ENCODE peak calls at places on chromosomes 16 and 17, in eight cellular contexts. M is HL-60, L is fibroblast of lung, O is HT-29, H is HFFc6, N is aorta, B is NCI-H1048, U is left cardiac atrium. G is an unnamed sample.

GRCh38 chr16:75460441-75460840 is 4.0 kb downstream of the TMEM170A start:
- DNase-seq in L (no peak), O (no peak), H (peak), M (no peak), N (no peak), U (no peak), B (no peak), G (no peak)

GRCh38 chr17:4751925-4752324 is 12.2 kb upstream of the CXCL16 start:
- DNase-seq in B (no peak), U (no peak), O (no peak), N (no peak), L (no peak), H (no peak), M (no peak), G (no peak)

GRCh38 chr16:70684146-70685060 is 1.4 kb downstream of the MTSS2 start:
- DNase-seq in O (no peak), H (no peak), B (no peak), N (peak), L (no peak), M (no peak), U (no peak), G (peak)

GRCh38 chr17:81241648-81242420 is 2.7 kb downstream of the NDUFAF8 start:
- DNase-seq in B (no peak), M (peak), N (no peak), H (no peak), O (peak), L (peak), U (no peak), G (no peak)

GRCh38 chr16:66335704-66336329 is 30.7 kb upstream of the CDH5 start:
- DNase-seq in U (peak), H (no peak), B (no peak), L (peak), M (no peak), N (no peak), O (no peak), G (peak)

GRCh38 chr16:85555549-85556455 is 57.3 kb upstream of the GSE1 start:
- DNase-seq in M (no peak), L (no peak), O (peak), H (no peak), U (peak), B (no peak), N (peak), G (peak)

GRCh38 chr17:16444258-16444886 is 29.0 kb downstream of the TRPV2 start:
- DNase-seq in B (no peak), N (no peak), L (peak), U (no peak), O (peak), H (no peak), M (no peak), G (no peak)

GRCh38 chr16:86888240-86889044 is 310.1 kb downstream of the FOXL1 start:
- DNase-seq in O (no peak), B (no peak), L (no peak), M (no peak), U (no peak), H (no peak), N (no peak), G (no peak)

GRCh38 chr17:45234641-45235040 is 13.0 kb downstream of the FMNL1 start:
- DNase-seq in U (no peak), N (no peak), B (no peak), L (no peak), O (peak), H (no peak), M (no peak), G (peak)

GRCh38 chr17:41340934-41341861 is 9.4 kb downstream of the KRT33A start:
- DNase-seq in N (no peak), H (no peak), O (no peak), U (no peak), L (no peak), B (no peak), M (no peak), G (no peak)

GRCh38 chr17:29379084-29379811 is 10.9 kb upstream of the TAOK1 start:
- DNase-seq in L (no peak), N (no peak), M (no peak), H (no peak), O (peak), B (no peak), U (no peak), G (no peak)

GRCh38 chr17:72461757-72462156 is 340.9 kb downstream of the SOX9 start:
- DNase-seq in N (no peak), O (no peak), L (no peak), B (no peak), U (no peak), H (no peak), M (no peak), G (no peak)

GRCh38 chr17:2380225-2380922 is 20.5 kb downstream of the MNT start:
- DNase-seq in M (no peak), L (no peak), B (no peak), H (no peak), U (no peak), N (no peak), O (no peak), G (no peak)

GRCh38 chr17:16415031-16415924 is at the start of gene TRPV2:
- DNase-seq in O (peak), L (no peak), H (no peak), B (no peak), N (no peak), U (peak), M (no peak), G (peak)

GRCh38 chr16:72951916-72952315 is 96.0 kb downstream of the ZFHX3 start:
- DNase-seq in U (no peak), B (no peak), H (no peak), O (no peak), M (no peak), L (no peak), N (no peak), G (no peak)

GRCh38 chr17:28368915-28369683 is 1.0 kb downstream of the VTN start:
- DNase-seq in B (no peak), L (no peak), O (no peak), H (no peak), M (no peak), N (no peak), U (no peak), G (no peak)

GRCh38 chr17:76585649-76586593 is at the start of gene ST6GALNAC2:
- DNase-seq in H (peak), U (peak), N (peak), L (peak), B (no peak), M (no peak), O (peak), G (peak)

GRCh38 chr17:78962345-78962983 is 17.3 kb downstream of the LGALS3BP start:
- DNase-seq in O (peak), U (no peak), B (no peak), H (peak), M (no peak), N (no peak), L (no peak), G (no peak)

GRCh38 chr16:21324267-21324666 is 46.2 kb upstream of the CRYM start:
- DNase-seq in L (no peak), H (no peak), U (no peak), O (no peak), N (no peak), B (no peak), M (no peak), G (no peak)

GRCh38 chr17:72609501-72609900 is 483.0 kb downstream of the SLC39A11 start:
- DNase-seq in L (peak), H (peak), B (no peak), O (peak), N (no peak), M (no peak), U (no peak), G (no peak)

GRCh38 chr17:45430738-45431530 is 1.7 kb downstream of the ARHGAP27 start:
- DNase-seq in N (peak), L (no peak), B (no peak), H (no peak), U (no peak), M (no peak), O (peak), G (peak)

GRCh38 chr17:45794840-45795239 is 10.7 kb downstream of the CRHR1 start:
- DNase-seq in M (no peak), N (no peak), B (no peak), L (no peak), U (no peak), H (peak), O (no peak), G (no peak)

G was measured in Right ventricle myocardium superior.